ENCODE peak calls at places on chromosomes 12 and 14, in nine cellular contexts. One of them, this sample, is unnamed.

GRCh38 chr12:26768611-26769603 is 64.1 kb downstream of the ITPR2 start:
- DNase-seq in RWPE1: no peak
- DNase-seq in CD8-positive, alpha-beta T cell: no peak
- DNase-seq in endodermal cell: no peak
- DNase-seq in psoas muscle: no peak
- DNase-seq in right lobe of liver: peak; percentile 50
- DNase-seq in dorsolateral prefrontal cortex: no peak
- DNase-seq in substantia nigra: no peak
- DNase-seq in small intestine: peak; percentile 53
- DNase-seq in this sample: no peak

GRCh38 chr14:105155071-105155651 is 13.4 kb downstream of the JAG2 start:
- DNase-seq in CD8-positive, alpha-beta T cell: no peak
- DNase-seq in RWPE1: no peak
- DNase-seq in dorsolateral prefrontal cortex: no peak
- DNase-seq in small intestine: peak; percentile 70
- DNase-seq in endodermal cell: no peak
- DNase-seq in right lobe of liver: no peak
- DNase-seq in substantia nigra: no peak
- DNase-seq in psoas muscle: peak; percentile 13
- DNase-seq in this sample: no peak

GRCh38 chr14:33884916-33885315 is 66.0 kb downstream of the EGLN3 start:
- DNase-seq in psoas muscle: no peak
- DNase-seq in right lobe of liver: no peak
- DNase-seq in CD8-positive, alpha-beta T cell: no peak
- DNase-seq in dorsolateral prefrontal cortex: no peak
- DNase-seq in small intestine: no peak
- DNase-seq in endodermal cell: no peak
- DNase-seq in RWPE1: no peak
- DNase-seq in substantia nigra: no peak
- DNase-seq in this sample: no peak

GRCh38 chr12:68236421-68237059 is 10.9 kb upstream of the IL26 start:
- DNase-seq in dorsolateral prefrontal cortex: no peak
- DNase-seq in psoas muscle: no peak
- DNase-seq in right lobe of liver: peak; percentile 45
- DNase-seq in RWPE1: peak; percentile 19
- DNase-seq in substantia nigra: no peak
- DNase-seq in small intestine: peak; percentile 80
- DNase-seq in CD8-positive, alpha-beta T cell: peak; percentile 27
- DNase-seq in endodermal cell: no peak
- DNase-seq in this sample: no peak

GRCh38 chr12:116400671-116401357 is 123.3 kb upstream of the MED13L start:
- DNase-seq in dorsolateral prefrontal cortex: no peak
- DNase-seq in endodermal cell: no peak
- DNase-seq in psoas muscle: no peak
- DNase-seq in substantia nigra: no peak
- DNase-seq in CD8-positive, alpha-beta T cell: no peak
- DNase-seq in right lobe of liver: no peak
- DNase-seq in small intestine: no peak
- DNase-seq in RWPE1: no peak
- DNase-seq in this sample: no peak

GRCh38 chr14:91264151-91265150 is 19.9 kb upstream of the GPR68 start:
- DNase-seq in substantia nigra: no peak
- DNase-seq in RWPE1: no peak
- DNase-seq in dorsolateral prefrontal cortex: no peak
- DNase-seq in psoas muscle: peak; percentile 37
- DNase-seq in small intestine: peak; percentile 54
- DNase-seq in CD8-positive, alpha-beta T cell: peak; percentile 27
- DNase-seq in endodermal cell: peak; percentile 77
- DNase-seq in right lobe of liver: no peak
- DNase-seq in this sample: no peak

GRCh38 chr12:2432856-2433255 is 361.9 kb upstream of the FKBP4 start:
- DNase-seq in small intestine: no peak
- DNase-seq in endodermal cell: no peak
- DNase-seq in right lobe of liver: no peak
- DNase-seq in substantia nigra: no peak
- DNase-seq in dorsolateral prefrontal cortex: peak; percentile 40
- DNase-seq in RWPE1: no peak
- DNase-seq in CD8-positive, alpha-beta T cell: no peak
- DNase-seq in psoas muscle: no peak
- DNase-seq in this sample: no peak

GRCh38 chr12:10128687-10129086 is 1.3 kb downstream of the CLEC7A start:
- DNase-seq in small intestine: no peak
- DNase-seq in RWPE1: no peak
- DNase-seq in substantia nigra: no peak
- DNase-seq in endodermal cell: no peak
- DNase-seq in psoas muscle: no peak
- DNase-seq in dorsolateral prefrontal cortex: no peak
- DNase-seq in right lobe of liver: no peak
- DNase-seq in CD8-positive, alpha-beta T cell: no peak
- DNase-seq in this sample: no peak

GRCh38 chr12:34300376-34301250 is 278.3 kb downstream of the ALG10 start:
- DNase-seq in dorsolateral prefrontal cortex: no peak
- DNase-seq in RWPE1: no peak
- DNase-seq in right lobe of liver: no peak
- DNase-seq in endodermal cell: no peak
- DNase-seq in small intestine: no peak
- DNase-seq in substantia nigra: no peak
- DNase-seq in CD8-positive, alpha-beta T cell: no peak
- DNase-seq in psoas muscle: no peak
- DNase-seq in this sample: no peak

GRCh38 chr12:111447571-111448265 is 42.0 kb downstream of the SH2B3 start:
- DNase-seq in substantia nigra: no peak
- DNase-seq in RWPE1: no peak
- DNase-seq in psoas muscle: no peak
- DNase-seq in right lobe of liver: peak; percentile 45
- DNase-seq in dorsolateral prefrontal cortex: peak; percentile 24
- DNase-seq in small intestine: no peak
- DNase-seq in endodermal cell: peak; percentile 67
- DNase-seq in CD8-positive, alpha-beta T cell: no peak
- DNase-seq in this sample: no peak

GRCh38 chr12:111448266-111448830 is 42.6 kb downstream of the SH2B3 start:
- DNase-seq in CD8-positive, alpha-beta T cell: no peak
- DNase-seq in psoas muscle: no peak
- DNase-seq in dorsolateral prefrontal cortex: peak; percentile 14
- DNase-seq in endodermal cell: peak; percentile 39
- DNase-seq in RWPE1: no peak
- DNase-seq in small intestine: no peak
- DNase-seq in substantia nigra: no peak
- DNase-seq in right lobe of liver: peak; percentile 25
- DNase-seq in this sample: no peak

GRCh38 chr12:111450676-111451075 is 45.0 kb downstream of the SH2B3 start:
- DNase-seq in substantia nigra: no peak
- DNase-seq in small intestine: no peak
- DNase-seq in dorsolateral prefrontal cortex: no peak
- DNase-seq in CD8-positive, alpha-beta T cell: no peak
- DNase-seq in endodermal cell: peak; percentile 22
- DNase-seq in psoas muscle: no peak
- DNase-seq in right lobe of liver: peak; percentile 32
- DNase-seq in RWPE1: no peak
- DNase-seq in this sample: no peak

GRCh38 chr12:111451232-111451631 is 45.5 kb downstream of the SH2B3 start:
- DNase-seq in endodermal cell: peak; percentile 0
- DNase-seq in RWPE1: no peak
- DNase-seq in psoas muscle: no peak
- DNase-seq in substantia nigra: no peak
- DNase-seq in dorsolateral prefrontal cortex: no peak
- DNase-seq in right lobe of liver: no peak
- DNase-seq in CD8-positive, alpha-beta T cell: no peak
- DNase-seq in small intestine: no peak
- DNase-seq in this sample: no peak

DNA sequence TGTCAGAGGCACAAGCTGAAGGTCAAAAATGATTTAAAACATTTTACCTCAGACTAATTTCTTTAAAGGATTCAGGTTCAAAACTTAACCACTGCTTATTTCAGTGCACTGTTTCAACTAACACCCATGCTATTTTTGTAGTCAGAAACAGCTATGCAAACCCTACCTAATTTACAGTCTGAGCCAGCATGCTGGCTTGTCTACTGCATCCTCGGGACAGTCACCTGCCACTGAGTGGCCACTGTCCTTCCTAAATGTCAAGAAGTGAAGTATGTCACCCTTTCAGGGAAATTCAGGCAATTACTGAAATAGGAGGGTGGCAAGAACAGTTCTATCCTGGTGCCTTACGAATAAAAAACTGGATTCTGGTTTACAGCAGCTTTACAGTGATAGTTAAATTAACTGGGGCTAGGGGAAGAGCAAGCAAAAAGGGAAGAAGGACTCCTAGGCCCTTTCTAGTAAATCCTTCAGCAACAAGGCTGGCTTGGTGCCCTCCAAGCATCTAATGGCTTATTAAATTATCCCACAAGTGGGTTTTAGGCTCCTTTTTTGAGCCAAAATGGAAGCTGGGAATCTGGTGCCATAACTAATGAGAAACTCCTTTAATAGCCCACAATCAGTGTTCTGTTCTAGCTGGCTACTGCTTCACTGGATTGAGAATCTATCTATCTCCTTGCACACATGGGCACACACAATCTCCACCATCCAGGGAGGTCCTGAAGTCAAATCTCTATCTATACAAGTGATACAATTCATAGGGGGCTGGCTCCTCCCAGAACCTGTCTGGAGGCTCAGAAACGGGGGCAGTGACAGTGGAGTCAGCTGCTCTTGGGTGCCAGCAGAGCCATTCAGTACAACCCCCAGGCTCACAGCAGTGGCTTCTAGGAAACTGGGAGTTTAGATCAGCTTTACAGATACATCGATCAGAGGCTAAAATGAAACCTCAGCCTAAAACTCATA is 43.4 kb downstream of the SH2B3 start:
- DNase-seq in RWPE1: no peak
- DNase-seq in small intestine: no peak
- DNase-seq in right lobe of liver: peak; percentile 30
- DNase-seq in substantia nigra: no peak
- DNase-seq in endodermal cell: peak; percentile 42
- DNase-seq in psoas muscle: no peak
- DNase-seq in CD8-positive, alpha-beta T cell: no peak
- DNase-seq in dorsolateral prefrontal cortex: peak; percentile 26
- DNase-seq in this sample: no peak
- H3K27ac ChIP-seq in RWPE1: peak overlapping the region; percentile 75
- H3K27ac ChIP-seq in small intestine: no peak overlapping the region
- H3K27ac ChIP-seq in right lobe of liver: no peak overlapping the region
- H3K27ac ChIP-seq in substantia nigra: peak overlapping the region; percentile 51
- H3K27ac ChIP-seq in endodermal cell: no peak overlapping the region
- H3K27ac ChIP-seq in psoas muscle: peak overlapping the region; percentile 87
- H3K27ac ChIP-seq in CD8-positive, alpha-beta T cell: no peak overlapping the region
- H3K27ac ChIP-seq in dorsolateral prefrontal cortex: peak overlapping the region; percentile 54
- H3K27ac ChIP-seq in this sample: no peak overlapping the region

DNA sequence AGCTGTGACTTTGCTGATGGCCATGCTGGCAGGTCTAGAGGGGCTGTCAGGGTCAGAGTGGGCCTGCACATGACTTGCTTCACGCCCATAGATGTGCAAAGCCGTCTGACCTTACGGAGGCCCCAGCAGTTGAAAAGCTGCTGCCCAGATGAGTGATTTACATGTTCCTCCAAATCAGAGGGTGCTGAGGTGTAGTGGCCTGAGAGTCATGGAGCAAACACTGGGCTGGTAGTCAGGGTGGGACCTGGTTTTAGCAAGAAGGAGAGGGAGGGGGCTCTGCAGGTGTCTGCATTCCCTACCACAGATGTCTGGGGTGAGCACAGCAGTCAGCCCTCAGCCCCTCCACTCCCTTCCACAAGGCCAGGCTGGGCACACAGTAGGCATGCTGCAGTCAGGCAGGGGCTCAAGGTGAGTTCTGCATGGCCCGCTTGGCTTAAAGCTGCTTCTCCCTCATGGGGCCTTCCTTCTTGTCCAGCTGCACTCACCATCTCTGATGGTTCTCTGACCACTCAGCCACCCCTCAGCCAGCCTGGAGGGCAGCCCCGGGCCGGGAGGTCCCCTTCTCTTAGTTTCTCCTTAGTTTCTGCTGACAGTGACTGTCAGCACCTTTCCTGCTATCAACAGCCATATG is 34.2 kb upstream of the EML1 start:
- DNase-seq in CD8-positive, alpha-beta T cell: no peak
- DNase-seq in right lobe of liver: no peak
- DNase-seq in substantia nigra: no peak
- DNase-seq in endodermal cell: no peak
- DNase-seq in psoas muscle: no peak
- DNase-seq in RWPE1: no peak
- DNase-seq in dorsolateral prefrontal cortex: peak; percentile 7
- DNase-seq in small intestine: no peak
- DNase-seq in this sample: no peak
- H3K27ac ChIP-seq in CD8-positive, alpha-beta T cell: no peak overlapping the region
- H3K27ac ChIP-seq in right lobe of liver: no peak overlapping the region
- H3K27ac ChIP-seq in substantia nigra: no peak overlapping the region
- H3K27ac ChIP-seq in endodermal cell: peak overlapping the region; percentile 50
- H3K27ac ChIP-seq in psoas muscle: no peak overlapping the region
- H3K27ac ChIP-seq in RWPE1: peak overlapping the region; percentile 85
- H3K27ac ChIP-seq in dorsolateral prefrontal cortex: no peak overlapping the region
- H3K27ac ChIP-seq in small intestine: no peak overlapping the region
- H3K27ac ChIP-seq in this sample: no peak overlapping the region

DNA sequence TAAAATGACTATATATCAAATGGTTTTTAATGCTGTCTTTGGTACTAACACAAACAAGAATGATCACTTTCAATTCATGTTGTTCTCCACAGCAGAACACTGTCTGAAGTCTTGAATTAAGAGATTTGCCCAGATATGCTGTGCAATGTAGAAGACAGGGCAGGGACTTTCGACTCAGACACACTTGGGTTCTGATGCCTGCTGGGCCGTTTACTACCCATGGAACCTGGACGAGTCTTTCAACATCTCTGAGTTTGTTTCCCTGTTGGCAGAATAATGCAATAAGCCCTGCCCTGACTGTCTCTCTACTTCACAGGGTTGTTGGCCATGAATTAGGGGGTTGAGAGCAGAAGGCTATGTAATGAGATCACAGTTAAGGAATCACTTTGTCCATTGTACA is 162.6 kb upstream of the TMPO start:
- DNase-seq in psoas muscle: no peak
- DNase-seq in CD8-positive, alpha-beta T cell: no peak
- DNase-seq in small intestine: no peak
- DNase-seq in dorsolateral prefrontal cortex: no peak
- DNase-seq in RWPE1: no peak
- DNase-seq in right lobe of liver: no peak
- DNase-seq in substantia nigra: no peak
- DNase-seq in endodermal cell: no peak
- DNase-seq in this sample: peak; percentile 38
- H3K27ac ChIP-seq in psoas muscle: no peak overlapping the region
- H3K27ac ChIP-seq in CD8-positive, alpha-beta T cell: no peak overlapping the region
- H3K27ac ChIP-seq in small intestine: no peak overlapping the region
- H3K27ac ChIP-seq in dorsolateral prefrontal cortex: no peak overlapping the region
- H3K27ac ChIP-seq in RWPE1: no peak overlapping the region
- H3K27ac ChIP-seq in right lobe of liver: no peak overlapping the region
- H3K27ac ChIP-seq in substantia nigra: no peak overlapping the region
- H3K27ac ChIP-seq in endodermal cell: no peak overlapping the region
- H3K27ac ChIP-seq in this sample: peak overlapping the region; percentile 80

DNA sequence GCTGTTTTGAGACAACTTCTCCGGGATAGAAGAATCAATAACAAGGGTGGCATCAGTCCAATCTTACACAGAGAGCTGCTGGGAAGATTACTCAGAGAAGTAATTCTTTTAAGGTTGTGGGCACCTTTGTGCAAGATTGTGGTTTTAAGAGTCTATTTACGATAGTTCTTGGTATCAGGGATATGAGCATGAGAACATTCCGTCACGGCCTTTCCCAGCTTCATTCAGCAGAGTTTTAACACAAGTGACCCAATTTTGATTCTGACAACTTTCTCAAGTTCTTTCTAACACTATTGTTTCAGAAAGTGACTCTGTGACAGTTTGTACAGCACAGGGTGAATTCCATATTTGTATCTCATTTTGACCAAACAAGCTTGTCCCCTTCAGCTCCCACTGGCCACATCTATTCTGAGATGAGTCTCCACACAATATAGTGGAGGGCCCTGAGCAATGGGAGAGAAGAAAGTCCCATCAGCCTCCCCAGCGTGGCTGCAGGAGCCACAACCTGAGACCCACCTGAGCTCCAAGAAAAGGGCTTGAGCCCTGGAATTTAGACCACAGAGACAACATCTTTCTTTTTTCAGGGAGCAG is 869.2 kb downstream of the TMEM121 start:
- DNase-seq in RWPE1: no peak
- DNase-seq in small intestine: peak; percentile 21
- DNase-seq in CD8-positive, alpha-beta T cell: no peak
- DNase-seq in endodermal cell: no peak
- DNase-seq in psoas muscle: no peak
- DNase-seq in substantia nigra: no peak
- DNase-seq in right lobe of liver: no peak
- DNase-seq in dorsolateral prefrontal cortex: no peak
- DNase-seq in this sample: no peak
- H3K27ac ChIP-seq in RWPE1: no peak overlapping the region
- H3K27ac ChIP-seq in small intestine: no peak overlapping the region
- H3K27ac ChIP-seq in CD8-positive, alpha-beta T cell: no peak overlapping the region
- H3K27ac ChIP-seq in endodermal cell: no peak overlapping the region
- H3K27ac ChIP-seq in psoas muscle: no peak overlapping the region
- H3K27ac ChIP-seq in substantia nigra: no peak overlapping the region
- H3K27ac ChIP-seq in right lobe of liver: no peak overlapping the region
- H3K27ac ChIP-seq in dorsolateral prefrontal cortex: no peak overlapping the region
- H3K27ac ChIP-seq in this sample: no peak overlapping the region